ENCODE peak calls at places on chromosome 6, in nine cellular contexts. I is chondrocyte, Z is ovary, V is MCF 10A, C is GM13977, Y is neural crest cell, K is activated B cell treated with CpG ODN at 0.5 μM for 24 hours, H is glutamatergic neuron, A is H9. B is an unnamed sample.

GRCh38 chr6:19465760-19466159 is 371.4 kb upstream of the ID4 start:
- DNase-seq in A (no peak), Z (no peak), C (no peak), K (no peak), V (peak; percentile 91), Y (no peak), H (no peak), I (no peak), B (peak; percentile 89)

GRCh38 chr6:170206317-170206621 is 84.6 kb downstream of the DLL1 start:
- DNase-seq in C (no peak), Z (no peak), I (no peak), A (no peak), H (no peak), V (no peak), K (no peak), Y (no peak), B (no peak)

GRCh38 chr6:9461161-9461560 is 953.7 kb downstream of the TFAP2A start:
- DNase-seq in A (no peak), C (no peak), Z (no peak), H (no peak), Y (no peak), K (no peak), I (no peak), V (peak; percentile 23), B (no peak)

GRCh38 chr6:64815718-64816117 is 891.3 kb downstream of the EYS start:
- DNase-seq in A (no peak), Z (no peak), I (no peak), K (no peak), Y (no peak), C (no peak), H (no peak), V (peak; percentile 4), B (no peak)

GRCh38 chr6:164152611-164153010 is 738.1 kb downstream of the QKI start:
- DNase-seq in C (no peak), Y (no peak), Z (no peak), H (no peak), V (no peak), K (no peak), I (no peak), A (no peak), B (no peak)

GRCh38 chr6:42777126-42777822 is 4.6 kb upstream of the BICRAL start:
- DNase-seq in Y (no peak), A (no peak), C (peak; percentile 45), V (no peak), K (no peak), Z (no peak), I (no peak), H (no peak), B (peak; percentile 41)

GRCh38 chr6:134464690-134465411 is 146.9 kb upstream of the SGK1 start:
- DNase-seq in A (no peak), H (no peak), Z (no peak), V (peak; percentile 76), K (no peak), Y (no peak), I (no peak), C (peak; percentile 23), B (peak; percentile 54)

GRCh38 chr6:126944512-126944911 is 174.0 kb upstream of the RSPO3 start:
- DNase-seq in K (no peak), Y (no peak), Z (no peak), A (no peak), I (no peak), V (no peak), C (no peak), H (no peak), B (no peak)

GRCh38 chr6:72522735-72523141 is 99.1 kb upstream of the KCNQ5 start:
- DNase-seq in Z (no peak), I (no peak), K (no peak), Y (no peak), A (peak; percentile 88), V (peak; percentile 34), C (no peak), H (peak; percentile 27), B (no peak)

GRCh38 chr6:89887452-89888137 is 6.7 kb upstream of the GJA10 start:
- DNase-seq in C (no peak), V (no peak), Z (no peak), I (no peak), A (peak; percentile 58), K (peak; percentile 15), Y (no peak), H (no peak), B (no peak)

DNA sequence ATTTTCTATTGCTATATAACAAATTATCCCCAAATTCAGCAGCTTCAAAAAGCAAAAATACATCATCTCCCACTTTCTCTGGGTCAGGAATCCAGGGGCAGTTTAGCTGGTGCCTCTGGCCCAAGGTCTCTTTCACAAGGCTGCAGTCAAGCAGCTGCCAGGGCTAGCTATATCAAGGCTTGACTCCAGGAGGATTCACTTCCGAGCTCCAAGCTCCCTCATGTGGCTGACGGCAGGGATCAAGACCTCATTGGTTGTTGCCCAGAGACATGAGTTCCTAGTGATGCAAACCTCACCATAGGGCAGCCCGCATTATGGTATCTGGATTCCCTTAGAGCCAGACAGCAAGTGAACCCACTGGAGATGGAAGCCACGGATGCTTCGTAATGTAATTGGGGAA is 1.3 kb upstream of the VNN1 start:
- DNase-seq in A (peak; percentile 87), I (no peak), Z (no peak), V (peak; percentile 84), C (no peak), H (peak; percentile 48), Y (peak; percentile 16), K (no peak), B (peak; percentile 52)
- TF ChIP-seq CTCF in A (peak; percentile 64), I (peak; percentile 52), Z (no peak), V (peak; percentile 51), C (no peak), H (no peak), Y (peak; percentile 44), K (no peak), B (peak; percentile 35)

GRCh38 chr6:4351506-4351852 is 216.1 kb upstream of the ECI2 start:
- DNase-seq in K (no peak), V (no peak), H (no peak), Z (no peak), Y (no peak), I (no peak), C (no peak), A (no peak), B (no peak)
- TF ChIP-seq CTCF in K (no peak), V (no peak), H (no peak), Z (no peak), Y (no peak), I (no peak), C (no peak), A (no peak), B (peak; percentile 24)

DNA sequence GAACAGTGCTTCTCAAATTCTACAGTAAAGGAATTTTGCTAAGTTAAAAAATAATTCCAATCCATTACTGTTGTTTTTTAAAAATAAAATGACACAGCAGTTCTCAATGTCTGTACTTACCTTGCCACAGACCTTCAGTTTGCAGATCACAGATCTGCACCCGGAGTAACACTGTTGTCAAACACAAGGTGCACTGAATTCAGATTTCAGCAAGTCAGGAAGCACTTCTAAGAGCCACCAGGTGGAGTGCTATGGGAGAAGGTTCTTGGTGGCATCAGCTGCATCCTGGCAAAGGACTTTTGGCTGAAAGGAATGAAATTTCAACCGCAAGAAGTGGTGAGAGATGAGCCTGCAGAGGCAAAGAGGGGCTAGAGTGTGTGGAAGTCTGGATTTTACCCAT is 17.4 kb downstream of the RSPH4A start:
- DNase-seq in K (no peak), A (peak; percentile 34), Z (no peak), V (peak; percentile 19), C (no peak), Y (no peak), I (no peak), H (no peak), B (no peak)
- TF ChIP-seq CTCF in K (no peak), A (peak; percentile 57), Z (no peak), V (peak; percentile 23), C (peak; percentile 36), Y (peak; percentile 24), I (peak; percentile 39), H (no peak), B (peak; percentile 13)

GRCh38 chr6:144778773-144779531 is 493.8 kb downstream of the UTRN start:
- DNase-seq in K (no peak), Y (no peak), C (peak; percentile 10), A (no peak), Z (no peak), I (no peak), H (no peak), V (peak; percentile 17), B (no peak)
- TF ChIP-seq CTCF in K (no peak), Y (peak; percentile 24), C (peak; percentile 37), A (peak; percentile 60), Z (no peak), I (peak; percentile 51), H (no peak), V (no peak), B (no peak)

GRCh38 chr6:98847767-98848538 is 13.6 kb downstream of the POU3F2 start:
- DNase-seq in H (peak; percentile 38), V (no peak), Y (no peak), Z (no peak), K (no peak), A (peak; percentile 63), C (peak; percentile 49), I (no peak), B (no peak)
- TF ChIP-seq CTCF in H (no peak), V (no peak), Y (no peak), Z (no peak), K (no peak), A (no peak), C (no peak), I (no peak), B (no peak)

DNA sequence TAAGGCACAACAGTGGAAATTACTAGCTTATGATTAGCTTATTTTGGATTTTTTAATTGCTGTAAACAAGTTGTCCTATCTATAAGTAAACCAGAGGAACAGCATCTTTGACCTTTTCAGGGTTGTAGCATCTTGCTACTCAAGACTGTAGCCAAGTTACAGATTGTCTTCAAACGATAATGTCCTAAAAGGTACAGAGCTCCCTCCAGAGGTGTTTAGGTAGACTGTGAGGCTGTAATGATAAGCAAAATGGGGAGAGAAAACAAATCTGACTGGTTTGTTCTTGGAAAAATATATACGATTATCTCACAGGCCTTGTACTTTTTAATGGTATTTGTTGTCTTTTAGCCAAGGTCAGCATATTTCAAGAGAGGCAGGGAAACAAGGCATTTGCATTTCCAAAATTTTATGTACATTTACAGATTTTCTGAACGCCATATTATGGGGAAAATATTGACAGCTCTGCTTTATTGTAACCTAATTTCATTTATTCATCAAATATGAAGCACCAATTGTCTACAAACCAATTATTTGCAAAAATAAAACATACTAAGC is 273.4 kb downstream of the MEI4 start:
- DNase-seq in H (no peak), C (no peak), Y (no peak), K (no peak), Z (no peak), A (no peak), I (no peak), V (peak; percentile 42), B (no peak)
- TF ChIP-seq CTCF in H (no peak), C (peak; percentile 31), Y (peak; percentile 63), K (no peak), Z (no peak), A (peak; percentile 75), I (peak; percentile 56), V (peak; percentile 20), B (no peak)